ENCODE peak calls at places on chromosomes 7 and 10, in six cellular contexts. H is neuronal stem cell, X is cardiac muscle cell, L is iPS DF 6.9, T is GM23248, S is H9. F is an unnamed sample.

GRCh38 chr7:103613655-103614642 is 167.9 kb upstream of the SLC26A5 start:
- DNase-seq in H (no peak), S (no peak), L (no peak), X (peak; percentile 9), T (peak; percentile 52), F (peak; percentile 47)

GRCh38 chr7:102883098-102883860 is 29.5 kb upstream of the LRRC17 start:
- DNase-seq in H (no peak), S (no peak), L (no peak), T (peak; percentile 61), X (peak; percentile 58), F (no peak)

GRCh38 chr7:43694399-43694748 is 34.9 kb downstream of the COA1 start:
- DNase-seq in T (peak; percentile 92), X (peak; percentile 78), H (no peak), L (no peak), S (no peak), F (no peak)

GRCh38 chr10:84837877-84838276 is 509.5 kb downstream of the CCSER2 start:
- DNase-seq in L (no peak), T (no peak), X (no peak), H (no peak), S (no peak), F (no peak)

GRCh38 chr10:43046288-43046991 is 30.4 kb upstream of the RET start:
- DNase-seq in X (no peak), S (peak; percentile 49), T (no peak), H (no peak), L (no peak), F (no peak)

GRCh38 chr10:73797324-73798025 is 12.1 kb downstream of the ZSWIM8 start:
- DNase-seq in L (no peak), S (no peak), T (no peak), H (no peak), X (no peak), F (no peak)

GRCh38 chr7:95602421-95602820 is 6.1 kb upstream of the PDK4 start:
- DNase-seq in T (no peak), H (no peak), X (no peak), L (no peak), S (no peak), F (no peak)

GRCh38 chr10:118672766-118673715 is 77.6 kb upstream of the PRLHR start:
- DNase-seq in S (no peak), X (no peak), T (no peak), L (no peak), H (no peak), F (no peak)

GRCh38 chr7:147088916-147089315 is 972.3 kb downstream of the CNTNAP2 start:
- DNase-seq in L (no peak), T (no peak), X (peak; percentile 1), H (peak; percentile 3), S (no peak), F (no peak)

GRCh38 chr10:43199088-43199683 is 60.9 kb downstream of the CSGALNACT2 start:
- DNase-seq in T (no peak), L (no peak), S (no peak), X (no peak), H (no peak), F (no peak)

GRCh38 chr7:31058122-31058521 is 6.0 kb downstream of the ADCYAP1R1 start:
- DNase-seq in S (no peak), L (no peak), T (peak; percentile 45), X (no peak), H (no peak), F (no peak)

GRCh38 chr10:122849090-122849489 is 3.4 kb upstream of the CUZD1 start:
- DNase-seq in S (no peak), X (no peak), T (no peak), L (no peak), H (no peak), F (no peak)

GRCh38 chr10:9634466-9634865 is 1383.2 kb upstream of the CELF2 start:
- DNase-seq in T (peak; percentile 65), L (no peak), X (peak; percentile 33), S (no peak), H (no peak), F (no peak)

GRCh38 chr10:66234872-66235271 is 691.0 kb upstream of the LRRTM3 start:
- DNase-seq in S (no peak), H (no peak), T (no peak), L (no peak), X (no peak), F (peak; percentile 61)

GRCh38 chr7:6545398-6546126 is 5.7 kb downstream of the GRID2IP start:
- DNase-seq in L (no peak), S (no peak), T (no peak), H (no peak), X (no peak), F (no peak)

GRCh38 chr7:45460379-45460778 is 113.8 kb upstream of the ADCY1 start:
- DNase-seq in S (no peak), L (no peak), H (no peak), T (no peak), X (no peak), F (no peak)
- H3K27me3 ChIP-seq in S (no peaks in the 10 kb centered on the region), L (no peaks in the 10 kb centered on the region), H (no peaks in the 10 kb centered on the region), T (peaks cover 12% of the 10 kb centered on the region), X (no peaks in the 10 kb centered on the region), F (no peaks in the 10 kb centered on the region)

GRCh38 chr7:1340031-1340430 is 107.4 kb downstream of the UNCX start:
- DNase-seq in X (no peak), L (no peak), T (no peak), S (no peak), H (no peak), F (no peak)
- H3K27me3 ChIP-seq in X (no peaks in the 10 kb centered on the region), L (no peaks in the 10 kb centered on the region), T (peaks cover 28% of the 10 kb centered on the region), S (no peaks in the 10 kb centered on the region), H (no peaks in the 10 kb centered on the region), F (no peaks in the 10 kb centered on the region)

GRCh38 chr10:71449026-71449425 is 52.3 kb downstream of the CDH23 start:
- DNase-seq in L (no peak), X (no peak), H (no peak), T (no peak), S (no peak), F (no peak)
- H3K27me3 ChIP-seq in L (no peaks in the 10 kb centered on the region), X (no peaks in the 10 kb centered on the region), H (no peaks in the 10 kb centered on the region), T (peaks cover 2% of the 10 kb centered on the region), S (no peaks in the 10 kb centered on the region), F (no peaks in the 10 kb centered on the region)

DNA sequence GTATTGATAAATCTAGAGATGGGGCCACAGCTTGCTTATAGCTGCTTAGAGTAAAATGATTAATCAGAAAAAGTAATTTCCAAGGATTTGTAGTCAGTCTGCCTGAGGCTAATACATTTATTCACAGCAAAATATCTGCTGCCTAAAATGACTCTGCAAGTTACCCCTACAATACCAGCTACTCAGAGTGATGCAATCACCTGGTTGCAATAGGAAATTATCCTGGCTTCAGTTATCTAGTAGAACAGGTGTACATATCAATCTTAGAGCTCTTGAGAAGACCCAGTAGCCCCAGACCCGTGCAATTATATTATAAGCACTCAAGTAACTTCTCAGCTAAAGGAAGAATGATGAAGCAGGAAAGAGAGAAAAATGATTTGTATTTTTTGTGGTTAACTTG is 140.6 kb upstream of the PRSS1 start:
- DNase-seq in X (no peak), T (no peak), S (no peak), H (no peak), L (no peak), F (no peak)
- H3K27me3 ChIP-seq in X (no peaks in the 10 kb centered on the region), T (no peaks in the 10 kb centered on the region), S (no peaks in the 10 kb centered on the region), H (no peaks in the 10 kb centered on the region), L (no peaks in the 10 kb centered on the region), F (no peaks in the 10 kb centered on the region)

DNA sequence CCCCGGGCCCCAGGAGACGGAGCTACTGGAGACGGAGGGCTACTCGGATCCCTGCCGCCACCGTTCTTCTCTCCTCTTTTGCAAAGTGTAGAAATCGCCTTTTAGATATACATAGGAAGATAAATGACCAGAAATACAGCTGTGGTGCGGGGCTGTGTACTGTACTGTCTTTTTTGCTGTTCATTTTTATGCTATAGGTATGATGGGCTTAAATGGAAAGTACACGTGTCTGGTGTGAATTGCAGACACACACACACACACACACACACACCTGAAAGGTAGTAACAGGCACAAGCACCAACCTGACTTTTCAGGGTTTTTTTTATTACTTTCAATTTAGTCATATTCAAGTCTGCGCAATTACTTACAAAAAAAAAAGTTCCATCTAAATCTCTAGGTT is 834 bp downstream of the PTPRZ1 start:
- DNase-seq in H (no peak), X (peak; percentile 3), T (peak; percentile 18), S (no peak), L (no peak), F (no peak)
- H3K27me3 ChIP-seq in H (no peaks in the 10 kb centered on the region), X (peaks cover 53% of the 10 kb centered on the region), T (peaks cover 55% of the 10 kb centered on the region), S (no peaks in the 10 kb centered on the region), L (no peaks in the 10 kb centered on the region), F (peaks cover 18% of the 10 kb centered on the region)

F was measured in WERI-Rb-1.